ENCODE peak calls at places on chromosomes 13 and 19, in nine cellular contexts. L is mucosa of descending colon; K is uterus; N is thoracic aorta; A is fibroblast of the aortic adventitia; I is stomach; E is CD4-positive, alpha-beta T cell; S is cardiac muscle cell; D is A549. F is an unnamed sample.

GRCh38 chr19:29329460-29330134 is 116.6 kb upstream of the UQCRFS1 start:
- DNase-seq in L (no peak), A (no peak), D (no peak), I (no peak), E (no peak), N (no peak), K (no peak), S (peak; percentile 2), F (peak; percentile 7)

GRCh38 chr13:59391696-59392095 is 772.0 kb downstream of the DIAPH3 start:
- DNase-seq in K (no peak), D (peak; percentile 2), I (peak; percentile 42), L (no peak), S (peak; percentile 89), N (no peak), E (peak; percentile 38), A (peak; percentile 77), F (peak; percentile 58)

GRCh38 chr19:55437410-55437809 is 5.7 kb downstream of the SHISA7 start:
- DNase-seq in S (peak; percentile 83), A (peak; percentile 63), N (no peak), K (no peak), L (peak; percentile 67), E (no peak), D (peak; percentile 89), I (peak; percentile 55), F (no peak)

GRCh38 chr13:80399340-80400163 is 58.6 kb upstream of the SPRY2 start:
- DNase-seq in N (no peak), I (peak; percentile 76), A (no peak), E (no peak), L (no peak), S (no peak), D (no peak), K (no peak), F (no peak)

GRCh38 chr13:21478881-21479808 is 20.0 kb upstream of the ZDHHC20 start:
- DNase-seq in K (no peak), D (no peak), A (peak; percentile 90), L (no peak), N (no peak), E (peak; percentile 26), S (peak; percentile 86), I (no peak), F (peak; percentile 49)

GRCh38 chr13:112688560-112689497 is 1.0 kb upstream of the ATP11A start:
- DNase-seq in D (no peak), E (no peak), L (no peak), I (peak; percentile 40), K (no peak), N (no peak), A (peak; percentile 16), S (no peak), F (no peak)

GRCh38 chr19:3250675-3251074 is 26.2 kb downstream of the CELF5 start:
- DNase-seq in K (no peak), E (no peak), I (no peak), N (no peak), D (no peak), A (peak; percentile 15), L (peak; percentile 49), S (peak; percentile 25), F (peak; percentile 59)

GRCh38 chr13:33277351-33277750 is 8.2 kb downstream of the STARD13 start:
- DNase-seq in I (no peak), K (no peak), N (no peak), D (no peak), S (no peak), L (no peak), E (no peak), A (no peak), F (no peak)

GRCh38 chr19:39969681-39970423 is 1.1 kb upstream of the PSMC4 start:
- DNase-seq in S (no peak), D (no peak), K (no peak), E (no peak), L (no peak), N (no peak), I (peak; percentile 26), A (no peak), F (no peak)

GRCh38 chr19:53945441-53945840 is 17.3 kb upstream of the CACNG8 start:
- DNase-seq in K (no peak), N (no peak), E (no peak), S (peak; percentile 47), L (no peak), A (peak; percentile 50), D (peak; percentile 79), I (no peak), F (no peak)

GRCh38 chr19:45125360-45125759 is 32.4 kb downstream of the PPP1R37 start:
- DNase-seq in E (no peak), L (no peak), K (no peak), A (no peak), N (no peak), S (no peak), D (no peak), I (no peak), F (no peak)

GRCh38 chr19:15829277-15829770 is 13.9 kb upstream of the OR10H1 start:
- DNase-seq in L (no peak), A (no peak), I (no peak), E (no peak), N (no peak), S (no peak), D (no peak), K (no peak), F (no peak)

GRCh38 chr19:38506723-38507550 is 73.4 kb downstream of the RYR1 start:
- DNase-seq in S (peak; percentile 85), E (peak; percentile 77), I (peak; percentile 93), K (peak; percentile 71), L (peak; percentile 82), A (peak; percentile 53), N (peak; percentile 23), D (peak; percentile 100), F (peak; percentile 90)

GRCh38 chr13:86368924-86369323 is 569.7 kb upstream of the SLITRK6 start:
- DNase-seq in L (no peak), K (no peak), A (no peak), D (no peak), I (no peak), S (no peak), E (no peak), N (no peak), F (no peak)

GRCh38 chr19:10294368-10294697 is 4.6 kb downstream of the ICAM5 start:
- DNase-seq in S (no peak), K (no peak), A (no peak), E (no peak), I (no peak), L (peak; percentile 57), N (no peak), D (no peak), F (no peak)

GRCh38 chr19:39199025-39199424 is 2.3 kb downstream of the NCCRP1 start:
- DNase-seq in D (no peak), I (peak; percentile 34), S (peak; percentile 81), A (peak; percentile 71), E (no peak), N (no peak), L (no peak), K (peak; percentile 48), F (no peak)

GRCh38 chr19:32252333-32252669 is 93.1 kb upstream of the ZNF507 start:
- DNase-seq in L (no peak), E (no peak), S (no peak), D (no peak), K (no peak), I (no peak), N (no peak), A (no peak), F (no peak)

GRCh38 chr13:76398426-76398825 is 487.8 kb downstream of the KCTD12 start:
- DNase-seq in K (no peak), N (no peak), L (no peak), E (no peak), A (no peak), I (no peak), S (peak; percentile 6), D (no peak), F (no peak)

GRCh38 chr19:42122691-42123607 is 9.3 kb downstream of the POU2F2 start:
- DNase-seq in D (no peak), S (no peak), E (no peak), N (no peak), L (no peak), A (no peak), K (no peak), I (no peak), F (peak; percentile 72)
- TF ChIP-seq CTCF in D (no peak), S (no peak), E (no peak), N (no peak), L (no peak), A (no peak), K (no peak), I (no peak), F (no peak)

DNA sequence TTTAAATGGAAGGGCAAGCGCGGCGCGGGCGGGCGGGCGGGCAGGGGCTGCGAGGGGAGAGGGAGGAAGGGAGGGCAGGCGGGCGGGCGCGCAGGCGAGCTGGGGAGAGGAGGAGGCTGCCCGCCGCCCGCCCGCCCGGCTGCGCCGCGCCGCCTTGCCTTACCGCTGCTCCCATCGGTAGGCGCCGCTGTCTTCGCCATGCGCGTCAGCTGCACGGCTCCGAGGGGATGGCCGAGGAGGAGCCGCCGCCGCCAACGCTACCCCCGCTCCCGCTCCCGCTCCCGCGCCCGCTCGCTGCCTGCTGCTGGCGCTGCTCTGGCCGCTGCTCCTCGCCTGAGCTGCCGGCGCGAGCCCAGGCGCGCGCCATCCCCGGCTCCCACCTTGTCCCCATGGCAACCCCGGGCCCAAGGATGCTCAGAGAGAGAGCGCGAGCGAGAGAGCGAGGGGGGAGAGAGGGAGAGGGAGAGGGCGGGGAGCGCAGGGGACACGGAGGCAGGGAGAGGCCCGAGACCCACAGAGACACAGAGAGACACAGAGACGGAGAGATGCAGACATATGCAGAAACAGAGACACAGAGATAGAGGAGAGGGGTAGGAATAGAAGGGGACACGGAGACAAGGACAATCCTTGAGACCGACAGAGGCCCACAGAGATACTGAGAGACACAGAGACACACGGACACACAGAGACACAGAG is 40.3 kb downstream of the DEDD2 start:
- DNase-seq in A (peak; percentile 58), I (peak; percentile 71), D (peak; percentile 90), N (no peak), K (peak; percentile 64), E (peak; percentile 63), S (peak; percentile 80), L (peak; percentile 81), F (peak; percentile 75)
- TF ChIP-seq CTCF in A (peak; percentile 52), I (no peak), D (peak; percentile 73), N (peak; percentile 28), K (peak; percentile 42), E (peak; percentile 35), S (peak; percentile 31), L (peak; percentile 23), F (peak; percentile 54)

GRCh38 chr13:50928088-50928487 is 18.5 kb downstream of the RNASEH2B start:
- DNase-seq in D (no peak), E (no peak), K (no peak), A (no peak), N (no peak), I (no peak), L (no peak), S (peak; percentile 21), F (no peak)
- TF ChIP-seq CTCF in D (no peak), E (no peak), K (no peak), A (no peak), N (no peak), I (no peak), L (no peak), S (no peak), F (no peak)

DNA sequence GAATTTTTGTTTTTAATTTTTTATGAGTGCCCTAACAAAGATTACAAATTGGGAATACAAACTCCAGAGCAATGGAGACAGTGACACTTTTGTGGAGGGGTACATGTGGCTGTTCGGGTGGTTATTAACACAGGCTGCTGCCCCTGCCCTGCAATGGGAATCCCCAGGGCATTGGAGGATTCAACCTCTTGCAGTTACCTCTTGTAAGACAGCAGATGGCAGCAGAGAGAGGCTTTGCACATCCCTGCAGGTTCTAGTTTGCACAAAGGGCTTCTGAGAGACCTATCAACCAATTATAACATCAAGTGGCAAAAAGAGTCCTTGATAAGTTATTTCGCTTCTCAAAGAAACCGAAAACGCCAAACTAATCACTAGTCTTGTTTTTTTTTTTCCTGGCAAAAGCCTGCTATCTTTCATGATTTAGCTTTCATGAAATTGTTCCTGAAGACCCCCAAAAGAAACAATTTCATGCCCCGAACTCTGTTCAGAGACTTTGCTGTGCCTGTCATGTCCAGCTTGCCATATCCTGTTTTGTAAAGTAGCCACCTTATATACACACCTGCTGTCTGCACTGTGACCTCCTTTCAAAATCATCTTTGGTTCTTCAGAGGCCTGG is 10.4 kb downstream of the GJB2 start:
- DNase-seq in S (peak; percentile 87), K (no peak), E (peak; percentile 43), D (peak; percentile 58), N (no peak), A (peak; percentile 83), L (no peak), I (peak; percentile 48), F (peak; percentile 79)
- TF ChIP-seq CTCF in S (peak; percentile 89), K (peak; percentile 70), E (peak; percentile 84), D (peak; percentile 67), N (peak; percentile 65), A (peak; percentile 95), L (peak; percentile 67), I (no peak), F (peak; percentile 82)